ENCODE peak calls at places on chromosomes 11 and 22, in eight cellular contexts. L is AG10803, R is nucleus accumbens, B is keratinocyte, X is left cardiac atrium, E is cardiac muscle cell, T is ACHN, Q is heart right ventricle. J is an unnamed sample.

GRCh38 chr22:42072606-42073330 is 1.3 kb upstream of the PHETA2 start:
- DNase-seq in R (no peak), Q (no peak), L (no peak), T (no peak), B (no peak), E (no peak), X (no peak), J (peak)

GRCh38 chr11:34549271-34549670 is 35.7 kb upstream of the ELF5 start:
- DNase-seq in Q (no peak), R (no peak), L (no peak), X (no peak), T (peak), E (no peak), B (no peak), J (no peak)

GRCh38 chr22:47142427-47143046 is 380.1 kb downstream of the TBC1D22A start:
- DNase-seq in E (no peak), Q (no peak), L (no peak), X (no peak), R (no peak), B (no peak), T (no peak), J (no peak)

GRCh38 chr22:49564054-49564453 is 263.6 kb downstream of the BRD1 start:
- DNase-seq in R (no peak), T (no peak), Q (no peak), L (no peak), X (no peak), E (no peak), B (no peak), J (no peak)

GRCh38 chr11:91700854-91701253 is 523.8 kb upstream of the FAT3 start:
- DNase-seq in Q (no peak), X (no peak), L (no peak), E (no peak), B (no peak), R (no peak), T (no peak), J (no peak)

GRCh38 chr22:24244144-24244787 is 616 bp downstream of the GGT5 start:
- DNase-seq in R (no peak), B (no peak), X (peak), Q (no peak), T (no peak), E (peak), L (peak), J (peak)

GRCh38 chr11:3838504-3838903 is 2.3 kb downstream of the RHOG start:
- DNase-seq in B (no peak), Q (no peak), X (no peak), E (no peak), R (no peak), T (no peak), L (no peak), J (no peak)

GRCh38 chr11:11969380-11970215 is 38.8 kb downstream of the DKK3 start:
- DNase-seq in B (no peak), T (no peak), L (peak), E (no peak), X (no peak), Q (no peak), R (no peak), J (peak)

GRCh38 chr22:42969348-42969975 is 45.5 kb downstream of the PACSIN2 start:
- DNase-seq in Q (no peak), B (no peak), L (peak), T (no peak), X (no peak), E (peak), R (no peak), J (no peak)

GRCh38 chr11:119422505-119423416 is at the start of gene THY1:
- DNase-seq in B (no peak), E (peak), T (peak), Q (no peak), L (peak), X (peak), R (no peak), J (peak)